ENCODE peak calls at places on chromosomes 5 and 9, in nine cellular contexts. One of them, this sample, is unnamed.

GRCh38 chr9:33042528-33042927 is 17.5 kb downstream of the DNAJA1 start:
- DNase-seq in GM23338: no peak
- DNase-seq in K562: no peak
- DNase-seq in GM23248: peak
- DNase-seq in fibroblast of lung: no peak
- DNase-seq in GM12878: no peak
- DNase-seq in hepatocyte: no peak
- DNase-seq in A549: no peak
- DNase-seq in endothelial cell of umbilical vein: no peak
- DNase-seq in this sample: no peak

GRCh38 chr9:107816187-107817021 is 326.8 kb upstream of the KLF4 start:
- DNase-seq in A549: no peak
- DNase-seq in endothelial cell of umbilical vein: no peak
- DNase-seq in fibroblast of lung: no peak
- DNase-seq in hepatocyte: peak
- DNase-seq in GM12878: peak
- DNase-seq in GM23338: no peak
- DNase-seq in GM23248: no peak
- DNase-seq in K562: no peak
- DNase-seq in this sample: no peak

GRCh38 chr5:115179959-115180709 is 10.4 kb upstream of the TRIM36 start:
- DNase-seq in K562: no peak
- DNase-seq in GM12878: no peak
- DNase-seq in hepatocyte: peak
- DNase-seq in endothelial cell of umbilical vein: peak
- DNase-seq in GM23338: peak
- DNase-seq in GM23248: peak
- DNase-seq in A549: peak
- DNase-seq in fibroblast of lung: peak
- DNase-seq in this sample: no peak

GRCh38 chr5:143071927-143072326 is 301.8 kb downstream of the ARHGAP26 start:
- DNase-seq in GM23338: no peak
- DNase-seq in hepatocyte: no peak
- DNase-seq in A549: no peak
- DNase-seq in endothelial cell of umbilical vein: no peak
- DNase-seq in K562: no peak
- DNase-seq in GM12878: no peak
- DNase-seq in GM23248: no peak
- DNase-seq in fibroblast of lung: no peak
- DNase-seq in this sample: no peak

GRCh38 chr5:75405296-75405695 is 68.3 kb downstream of the HMGCR start:
- DNase-seq in GM12878: no peak
- DNase-seq in fibroblast of lung: peak
- DNase-seq in GM23338: no peak
- DNase-seq in GM23248: no peak
- DNase-seq in K562: no peak
- DNase-seq in endothelial cell of umbilical vein: no peak
- DNase-seq in hepatocyte: no peak
- DNase-seq in A549: peak
- DNase-seq in this sample: no peak

GRCh38 chr9:71303351-71303750 is 181.9 kb upstream of the TRPM3 start:
- DNase-seq in endothelial cell of umbilical vein: no peak
- DNase-seq in K562: no peak
- DNase-seq in A549: no peak
- DNase-seq in GM23248: peak
- DNase-seq in GM23338: no peak
- DNase-seq in GM12878: no peak
- DNase-seq in hepatocyte: no peak
- DNase-seq in fibroblast of lung: peak
- DNase-seq in this sample: no peak

GRCh38 chr5:53965459-53965858 is 344.9 kb downstream of the ARL15 start:
- DNase-seq in GM12878: no peak
- DNase-seq in A549: no peak
- DNase-seq in K562: no peak
- DNase-seq in hepatocyte: no peak
- DNase-seq in fibroblast of lung: peak
- DNase-seq in GM23248: peak
- DNase-seq in endothelial cell of umbilical vein: no peak
- DNase-seq in GM23338: no peak
- DNase-seq in this sample: no peak

GRCh38 chr5:169772256-169772655 is 135.2 kb downstream of the DOCK2 start:
- DNase-seq in endothelial cell of umbilical vein: no peak
- DNase-seq in GM23248: no peak
- DNase-seq in K562: no peak
- DNase-seq in hepatocyte: no peak
- DNase-seq in GM23338: no peak
- DNase-seq in A549: no peak
- DNase-seq in fibroblast of lung: peak
- DNase-seq in GM12878: no peak
- DNase-seq in this sample: no peak

GRCh38 chr5:87210076-87210475 is 57.6 kb upstream of the RASA1 start:
- DNase-seq in GM23248: peak
- DNase-seq in GM12878: no peak
- DNase-seq in A549: no peak
- DNase-seq in hepatocyte: no peak
- DNase-seq in K562: no peak
- DNase-seq in endothelial cell of umbilical vein: no peak
- DNase-seq in fibroblast of lung: peak
- DNase-seq in GM23338: no peak
- DNase-seq in this sample: no peak
- H3K4me2 ChIP-seq in GM23248: no peak
- H3K4me2 ChIP-seq in GM12878: no peak
- H3K4me2 ChIP-seq in A549: no peak
- H3K4me2 ChIP-seq in hepatocyte: no peak
- H3K4me2 ChIP-seq in K562: no peak
- H3K4me2 ChIP-seq in endothelial cell of umbilical vein: no peak
- H3K4me2 ChIP-seq in fibroblast of lung: no peak
- H3K4me2 ChIP-seq in GM23338: no peak
- H3K4me2 ChIP-seq in this sample: no peak

DNA sequence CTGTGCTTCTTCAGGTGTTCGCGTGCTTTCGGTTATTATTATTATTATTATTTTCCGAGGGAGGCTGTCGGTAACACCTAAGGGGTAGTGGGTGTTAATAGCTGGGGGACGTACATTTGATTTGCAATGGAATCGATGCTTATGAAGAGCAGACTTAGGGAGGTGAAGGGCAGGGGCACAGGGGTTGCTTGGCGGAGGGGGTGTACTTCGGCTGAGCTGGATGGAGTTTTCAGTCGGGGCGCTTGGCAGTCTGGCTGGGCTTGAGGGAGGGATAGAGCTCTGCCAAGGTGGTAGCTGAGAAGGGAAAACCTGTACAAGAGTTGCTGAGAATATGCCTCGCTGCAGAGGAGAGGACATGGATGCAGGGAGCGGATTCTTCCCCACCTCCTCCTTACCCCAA is 611 bp upstream of the PTPRD start:
- DNase-seq in GM12878: no peak
- DNase-seq in endothelial cell of umbilical vein: no peak
- DNase-seq in hepatocyte: peak
- DNase-seq in A549: no peak
- DNase-seq in fibroblast of lung: no peak
- DNase-seq in K562: no peak
- DNase-seq in GM23338: peak
- DNase-seq in GM23248: no peak
- DNase-seq in this sample: no peak
- H3K4me3 ChIP-seq in GM12878: no peak
- H3K4me3 ChIP-seq in endothelial cell of umbilical vein: no peak
- H3K4me3 ChIP-seq in hepatocyte: peak
- H3K4me3 ChIP-seq in A549: peak
- H3K4me3 ChIP-seq in fibroblast of lung: no peak
- H3K4me3 ChIP-seq in K562: no peak
- H3K4me3 ChIP-seq in GM23338: peak
- H3K4me3 ChIP-seq in GM23248: peak
- H3K4me3 ChIP-seq in this sample: no peak

DNA sequence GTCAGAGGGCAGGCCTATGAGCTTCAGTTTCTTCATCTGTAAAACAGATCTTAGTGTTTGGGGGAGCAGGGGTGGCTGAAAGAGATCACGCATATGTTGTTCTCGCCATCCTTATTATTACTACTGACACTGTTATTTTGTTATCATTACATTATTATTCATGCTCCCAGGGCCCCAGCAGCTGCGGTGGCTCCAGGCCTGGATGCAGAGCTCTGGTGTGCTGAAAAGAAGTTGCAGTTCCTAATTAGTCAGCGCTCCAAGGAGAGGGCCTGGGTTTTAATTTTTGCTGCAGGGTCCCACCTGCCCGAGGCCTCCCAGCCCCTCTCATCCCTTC is 19.5 kb downstream of the CXXC5 start:
- DNase-seq in hepatocyte: no peak
- DNase-seq in endothelial cell of umbilical vein: no peak
- DNase-seq in GM23248: peak
- DNase-seq in A549: no peak
- DNase-seq in K562: no peak
- DNase-seq in GM12878: no peak
- DNase-seq in fibroblast of lung: peak
- DNase-seq in GM23338: no peak
- DNase-seq in this sample: no peak
- H3K4me2 ChIP-seq in hepatocyte: peak
- H3K4me2 ChIP-seq in endothelial cell of umbilical vein: peak
- H3K4me2 ChIP-seq in GM23248: peak
- H3K4me2 ChIP-seq in A549: peak
- H3K4me2 ChIP-seq in K562: peak
- H3K4me2 ChIP-seq in GM12878: peak
- H3K4me2 ChIP-seq in fibroblast of lung: peak
- H3K4me2 ChIP-seq in GM23338: peak
- H3K4me2 ChIP-seq in this sample: no peak

GRCh38 chr5:78649220-78649700 is 688 bp upstream of the LHFPL2 start:
- DNase-seq in endothelial cell of umbilical vein: peak
- DNase-seq in GM12878: no peak
- DNase-seq in GM23338: peak
- DNase-seq in GM23248: peak
- DNase-seq in K562: no peak
- DNase-seq in hepatocyte: peak
- DNase-seq in fibroblast of lung: no peak
- DNase-seq in A549: peak
- DNase-seq in this sample: no peak

GRCh38 chr5:78649816-78650561 is 1.4 kb upstream of the LHFPL2 start:
- DNase-seq in A549: no peak
- DNase-seq in hepatocyte: no peak
- DNase-seq in fibroblast of lung: peak
- DNase-seq in GM23248: peak
- DNase-seq in GM12878: no peak
- DNase-seq in K562: no peak
- DNase-seq in GM23338: peak
- DNase-seq in endothelial cell of umbilical vein: no peak
- DNase-seq in this sample: no peak

GRCh38 chr5:78647838-78648358 is 674 bp downstream of the LHFPL2 start:
- DNase-seq in GM12878: no peak
- DNase-seq in K562: no peak
- DNase-seq in GM23248: peak
- DNase-seq in fibroblast of lung: peak
- DNase-seq in GM23338: peak
- DNase-seq in endothelial cell of umbilical vein: peak
- DNase-seq in A549: peak
- DNase-seq in hepatocyte: peak
- DNase-seq in this sample: no peak

GRCh38 chr5:78648359-78649219 is at the start of gene LHFPL2:
- DNase-seq in endothelial cell of umbilical vein: peak
- DNase-seq in GM23248: peak
- DNase-seq in K562: peak
- DNase-seq in A549: peak
- DNase-seq in GM12878: no peak
- DNase-seq in fibroblast of lung: peak
- DNase-seq in GM23338: peak
- DNase-seq in hepatocyte: peak
- DNase-seq in this sample: peak

DNA sequence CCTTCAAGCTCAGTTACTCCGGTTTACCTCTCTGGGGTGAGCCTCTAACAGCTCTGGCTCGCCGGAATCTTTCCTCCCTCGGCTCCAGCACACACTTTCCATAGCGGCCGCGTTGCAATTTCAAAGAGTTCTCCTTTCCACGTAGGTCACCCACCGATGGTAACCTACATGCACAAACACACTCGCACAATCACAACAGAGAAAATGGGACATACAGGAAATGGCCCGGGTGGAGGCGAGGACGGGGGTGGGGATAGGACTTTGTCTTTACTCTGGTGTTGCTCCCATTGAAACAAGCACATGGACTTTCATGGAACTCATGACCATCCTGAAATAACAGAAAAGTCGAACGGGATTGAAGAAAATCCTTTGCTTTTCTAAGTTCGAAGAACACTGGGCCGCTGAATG is 1.2 kb downstream of the LHFPL2 start:
- DNase-seq in endothelial cell of umbilical vein: peak
- DNase-seq in GM12878: no peak
- DNase-seq in fibroblast of lung: peak
- DNase-seq in GM23338: peak
- DNase-seq in hepatocyte: peak
- DNase-seq in GM23248: peak
- DNase-seq in A549: peak
- DNase-seq in K562: no peak
- DNase-seq in this sample: no peak
- H3K4me3 ChIP-seq in endothelial cell of umbilical vein: peak
- H3K4me3 ChIP-seq in GM12878: peak
- H3K4me3 ChIP-seq in fibroblast of lung: peak
- H3K4me3 ChIP-seq in GM23338: peak
- H3K4me3 ChIP-seq in hepatocyte: peak
- H3K4me3 ChIP-seq in GM23248: peak
- H3K4me3 ChIP-seq in A549: peak
- H3K4me3 ChIP-seq in K562: peak
- H3K4me3 ChIP-seq in this sample: no peak

GRCh38 chr5:74338101-74338388 is 302.5 kb downstream of the ENC1 start:
- DNase-seq in K562: no peak
- DNase-seq in hepatocyte: no peak
- DNase-seq in GM23338: no peak
- DNase-seq in GM12878: no peak
- DNase-seq in endothelial cell of umbilical vein: no peak
- DNase-seq in GM23248: no peak
- DNase-seq in A549: no peak
- DNase-seq in fibroblast of lung: no peak
- DNase-seq in this sample: no peak
- H3K4me2 ChIP-seq in K562: no peak
- H3K4me2 ChIP-seq in hepatocyte: no peak
- H3K4me2 ChIP-seq in GM23338: no peak
- H3K4me2 ChIP-seq in GM12878: no peak
- H3K4me2 ChIP-seq in endothelial cell of umbilical vein: no peak
- H3K4me2 ChIP-seq in GM23248: no peak
- H3K4me2 ChIP-seq in A549: no peak
- H3K4me2 ChIP-seq in fibroblast of lung: no peak
- H3K4me2 ChIP-seq in this sample: no peak

DNA sequence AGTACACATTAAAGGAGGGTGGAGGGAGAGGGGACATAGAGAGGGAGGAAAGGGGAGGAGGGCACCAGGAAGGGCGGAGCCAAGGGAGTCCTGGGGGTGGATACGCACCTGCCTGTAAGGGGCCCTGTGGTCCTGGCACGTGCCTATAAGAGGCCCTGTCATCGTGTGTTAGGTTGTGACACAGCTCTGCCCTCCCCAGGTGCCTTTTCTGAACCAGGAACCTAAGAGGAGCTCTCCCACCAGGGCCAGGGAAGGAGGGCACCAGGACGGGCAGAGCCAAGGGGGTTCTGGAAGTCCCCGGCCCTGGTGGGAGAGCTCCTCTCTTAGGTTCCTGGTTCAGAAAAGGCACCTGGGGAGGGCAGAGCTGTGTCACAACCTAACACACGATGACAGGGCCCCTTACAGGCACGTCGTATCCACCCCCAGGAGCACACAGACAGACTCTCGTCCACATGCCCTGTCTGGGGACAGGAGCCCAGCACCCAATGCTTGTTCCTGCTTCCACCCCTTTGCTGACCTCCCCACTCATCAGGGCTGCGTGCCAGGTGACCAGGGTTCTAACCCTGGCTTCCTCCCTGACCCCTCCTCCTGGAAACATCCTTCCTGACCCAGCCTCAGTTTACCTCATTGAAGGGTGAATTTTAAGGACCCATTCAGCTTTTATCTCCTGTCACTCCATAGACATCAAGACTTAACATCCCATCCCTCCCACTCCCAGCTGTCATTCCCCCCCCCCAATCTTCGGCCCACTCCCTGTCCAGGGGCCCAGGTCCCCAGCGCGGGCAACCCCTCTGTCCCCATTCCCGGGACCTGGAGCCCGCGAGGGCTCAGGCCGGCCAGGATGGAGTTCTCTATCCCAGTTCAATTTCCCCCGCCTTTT is 12.9 kb upstream of the OLFM1 start:
- DNase-seq in endothelial cell of umbilical vein: no peak
- DNase-seq in GM12878: no peak
- DNase-seq in fibroblast of lung: no peak
- DNase-seq in K562: no peak
- DNase-seq in GM23338: peak
- DNase-seq in A549: no peak
- DNase-seq in hepatocyte: no peak
- DNase-seq in GM23248: no peak
- DNase-seq in this sample: no peak
- H3K4me3 ChIP-seq in endothelial cell of umbilical vein: no peak
- H3K4me3 ChIP-seq in GM12878: no peak
- H3K4me3 ChIP-seq in fibroblast of lung: no peak
- H3K4me3 ChIP-seq in K562: no peak
- H3K4me3 ChIP-seq in GM23338: peak
- H3K4me3 ChIP-seq in A549: peak
- H3K4me3 ChIP-seq in hepatocyte: no peak
- H3K4me3 ChIP-seq in GM23248: peak
- H3K4me3 ChIP-seq in this sample: no peak